ENCODE peak calls at places on chromosomes 13 and 19, in four cellular contexts. One of them, this sample, is unnamed. For H3K4me1 and H3K27me3, the result is how much of the 10 kb centered on the place peaks cover.

GRCh38 chr19:13339869-13340268 is 166.4 kb downstream of the CACNA1A start:
- DNase-seq in IMR-90: no peak
- DNase-seq in left ventricle myocardium inferior: no peak
- DNase-seq in fibroblast of lung: no peak
- DNase-seq in this sample: no peak

GRCh38 chr13:24921881-24922280 is 157.9 kb downstream of the RNF17 start:
- DNase-seq in fibroblast of lung: no peak
- DNase-seq in left ventricle myocardium inferior: no peak
- DNase-seq in IMR-90: no peak
- DNase-seq in this sample: no peak

GRCh38 chr19:2334986-2335846 is 6.7 kb downstream of the SPPL2B start:
- DNase-seq in fibroblast of lung: no peak
- DNase-seq in IMR-90: no peak
- DNase-seq in left ventricle myocardium inferior: no peak
- DNase-seq in this sample: peak

GRCh38 chr19:51887522-51888498 is at the start of gene ZNF577:
- DNase-seq in fibroblast of lung: peak
- DNase-seq in left ventricle myocardium inferior: peak
- DNase-seq in IMR-90: peak
- DNase-seq in this sample: no peak

GRCh38 chr13:108508263-108508662 is 121.1 kb upstream of the MYO16 start:
- DNase-seq in IMR-90: peak
- DNase-seq in left ventricle myocardium inferior: no peak
- DNase-seq in fibroblast of lung: peak
- DNase-seq in this sample: no peak

GRCh38 chr19:48598996-48599626 is 7.4 kb upstream of the SPACA4 start:
- DNase-seq in IMR-90: no peak
- DNase-seq in left ventricle myocardium inferior: no peak
- DNase-seq in fibroblast of lung: no peak
- DNase-seq in this sample: no peak

GRCh38 chr13:31122143-31122542 is 39.6 kb downstream of the HSPH1 start:
- DNase-seq in IMR-90: no peak
- DNase-seq in left ventricle myocardium inferior: no peak
- DNase-seq in fibroblast of lung: no peak
- DNase-seq in this sample: no peak

GRCh38 chr13:27261376-27261775 is 9.3 kb upstream of the RASL11A start:
- DNase-seq in IMR-90: no peak
- DNase-seq in left ventricle myocardium inferior: no peak
- DNase-seq in fibroblast of lung: no peak
- DNase-seq in this sample: no peak

GRCh38 chr13:114109646-114110045 is 22.8 kb downstream of the RASA3 start:
- DNase-seq in left ventricle myocardium inferior: no peak
- DNase-seq in IMR-90: no peak
- DNase-seq in fibroblast of lung: no peak
- DNase-seq in this sample: no peak

GRCh38 chr19:18191640-18192062 is 1.4 kb upstream of the MPV17L2 start:
- DNase-seq in fibroblast of lung: no peak
- DNase-seq in IMR-90: no peak
- DNase-seq in left ventricle myocardium inferior: no peak
- DNase-seq in this sample: peak

GRCh38 chr19:55536951-55537740 is at the start of gene SBK2:
- DNase-seq in left ventricle myocardium inferior: no peak
- DNase-seq in IMR-90: no peak
- DNase-seq in fibroblast of lung: no peak
- DNase-seq in this sample: no peak

GRCh38 chr13:40024578-40024952 is 369.1 kb downstream of the COG6 start:
- DNase-seq in left ventricle myocardium inferior: no peak
- DNase-seq in IMR-90: no peak
- DNase-seq in fibroblast of lung: no peak
- DNase-seq in this sample: no peak

GRCh38 chr13:45333251-45333972 is 7.6 kb downstream of the TPT1 start:
- DNase-seq in IMR-90: no peak
- DNase-seq in fibroblast of lung: no peak
- DNase-seq in left ventricle myocardium inferior: no peak
- DNase-seq in this sample: no peak

GRCh38 chr13:47908200-47908902 is 92.7 kb downstream of the SUCLA2 start:
- DNase-seq in fibroblast of lung: peak
- DNase-seq in IMR-90: peak
- DNase-seq in left ventricle myocardium inferior: no peak
- DNase-seq in this sample: no peak

GRCh38 chr19:16457195-16457953 is 14.4 kb downstream of the EPS15L1 start:
- DNase-seq in fibroblast of lung: peak
- DNase-seq in IMR-90: peak
- DNase-seq in left ventricle myocardium inferior: peak
- DNase-seq in this sample: no peak

GRCh38 chr19:35899547-35900214 is 659 bp downstream of the NFKBID start:
- DNase-seq in fibroblast of lung: peak
- DNase-seq in left ventricle myocardium inferior: peak
- DNase-seq in IMR-90: peak
- DNase-seq in this sample: peak

GRCh38 chr19:50854636-50855410 is at the start of gene KLK3:
- DNase-seq in left ventricle myocardium inferior: no peak
- DNase-seq in IMR-90: no peak
- DNase-seq in fibroblast of lung: no peak
- DNase-seq in this sample: no peak

GRCh38 chr13:19601749-19602725 is 31.4 kb upstream of the MPHOSPH8 start:
- DNase-seq in fibroblast of lung: peak
- DNase-seq in IMR-90: peak
- DNase-seq in left ventricle myocardium inferior: peak
- DNase-seq in this sample: peak

GRCh38 chr13:47337781-47338507 is 441.1 kb upstream of the HTR2A start:
- DNase-seq in IMR-90: peak
- DNase-seq in fibroblast of lung: peak
- DNase-seq in left ventricle myocardium inferior: no peak
- DNase-seq in this sample: no peak

GRCh38 chr13:113116206-113116800 is 6.3 kb upstream of the F10 start:
- DNase-seq in fibroblast of lung: no peak
- DNase-seq in IMR-90: no peak
- DNase-seq in left ventricle myocardium inferior: no peak
- DNase-seq in this sample: no peak

GRCh38 chr19:1123381-1123780 is 19.6 kb downstream of the GPX4 start:
- DNase-seq in IMR-90: no peak
- DNase-seq in left ventricle myocardium inferior: no peak
- DNase-seq in fibroblast of lung: no peak
- DNase-seq in this sample: no peak

GRCh38 chr13:31172535-31172934 is 10.8 kb upstream of the HSPH1 start:
- DNase-seq in fibroblast of lung: peak
- DNase-seq in left ventricle myocardium inferior: no peak
- DNase-seq in IMR-90: peak
- DNase-seq in this sample: peak

GRCh38 chr19:50875795-50876422 is 2.7 kb downstream of the KLK2 start:
- DNase-seq in fibroblast of lung: no peak
- DNase-seq in IMR-90: no peak
- DNase-seq in left ventricle myocardium inferior: no peak
- DNase-seq in this sample: no peak

GRCh38 chr19:532578-533484 is 1.3 kb downstream of the CDC34 start:
- DNase-seq in fibroblast of lung: peak
- DNase-seq in left ventricle myocardium inferior: peak
- DNase-seq in IMR-90: peak
- DNase-seq in this sample: peak

GRCh38 chr19:15194938-15195337 is 5.9 kb downstream of the NOTCH3 start:
- DNase-seq in fibroblast of lung: peak
- DNase-seq in IMR-90: peak
- DNase-seq in left ventricle myocardium inferior: no peak
- DNase-seq in this sample: no peak

GRCh38 chr19:1118999-1119398 is 15.2 kb downstream of the GPX4 start:
- DNase-seq in left ventricle myocardium inferior: no peak
- DNase-seq in IMR-90: no peak
- DNase-seq in fibroblast of lung: no peak
- DNase-seq in this sample: no peak

GRCh38 chr19:28823338-28823961 is 389.5 kb downstream of the UQCRFS1 start:
- DNase-seq in IMR-90: no peak
- DNase-seq in fibroblast of lung: no peak
- DNase-seq in left ventricle myocardium inferior: no peak
- DNase-seq in this sample: no peak

GRCh38 chr13:42173789-42174343 is 98.1 kb upstream of the AKAP11 start:
- DNase-seq in fibroblast of lung: no peak
- DNase-seq in IMR-90: peak
- DNase-seq in left ventricle myocardium inferior: no peak
- DNase-seq in this sample: no peak

GRCh38 chr19:17678836-17679235 is 9.3 kb downstream of the UNC13A start:
- DNase-seq in left ventricle myocardium inferior: no peak
- DNase-seq in IMR-90: no peak
- DNase-seq in fibroblast of lung: no peak
- DNase-seq in this sample: no peak

GRCh38 chr13:28077231-28077630 is 23.1 kb downstream of the FLT3 start:
- DNase-seq in fibroblast of lung: no peak
- DNase-seq in left ventricle myocardium inferior: no peak
- DNase-seq in IMR-90: no peak
- DNase-seq in this sample: no peak

GRCh38 chr13:106376411-106377112 is 158.9 kb downstream of the EFNB2 start:
- DNase-seq in IMR-90: peak
- DNase-seq in left ventricle myocardium inferior: no peak
- DNase-seq in fibroblast of lung: peak
- DNase-seq in this sample: no peak

GRCh38 chr13:100529666-100530065 is 58.9 kb downstream of the GGACT start:
- DNase-seq in fibroblast of lung: no peak
- DNase-seq in IMR-90: no peak
- DNase-seq in left ventricle myocardium inferior: no peak
- DNase-seq in this sample: no peak

GRCh38 chr13:43528992-43529391 is 257.8 kb downstream of the ENOX1 start:
- DNase-seq in IMR-90: no peak
- DNase-seq in left ventricle myocardium inferior: no peak
- DNase-seq in fibroblast of lung: no peak
- DNase-seq in this sample: no peak

GRCh38 chr13:111861766-111862366 is 205.1 kb upstream of the SOX1 start:
- DNase-seq in fibroblast of lung: no peak
- DNase-seq in IMR-90: no peak
- DNase-seq in left ventricle myocardium inferior: no peak
- DNase-seq in this sample: no peak

GRCh38 chr13:88701551-88701950 is 1030.4 kb downstream of the SLITRK5 start:
- DNase-seq in IMR-90: no peak
- DNase-seq in left ventricle myocardium inferior: no peak
- DNase-seq in fibroblast of lung: no peak
- DNase-seq in this sample: no peak

GRCh38 chr19:57850553-57851017 is 926 bp downstream of the ZNF587 start:
- DNase-seq in IMR-90: peak
- DNase-seq in left ventricle myocardium inferior: no peak
- DNase-seq in fibroblast of lung: peak
- DNase-seq in this sample: peak

GRCh38 chr13:50387124-50387581 is 371.9 kb downstream of the KCNRG start:
- DNase-seq in fibroblast of lung: peak
- DNase-seq in left ventricle myocardium inferior: peak
- DNase-seq in IMR-90: peak
- DNase-seq in this sample: peak

DNA sequence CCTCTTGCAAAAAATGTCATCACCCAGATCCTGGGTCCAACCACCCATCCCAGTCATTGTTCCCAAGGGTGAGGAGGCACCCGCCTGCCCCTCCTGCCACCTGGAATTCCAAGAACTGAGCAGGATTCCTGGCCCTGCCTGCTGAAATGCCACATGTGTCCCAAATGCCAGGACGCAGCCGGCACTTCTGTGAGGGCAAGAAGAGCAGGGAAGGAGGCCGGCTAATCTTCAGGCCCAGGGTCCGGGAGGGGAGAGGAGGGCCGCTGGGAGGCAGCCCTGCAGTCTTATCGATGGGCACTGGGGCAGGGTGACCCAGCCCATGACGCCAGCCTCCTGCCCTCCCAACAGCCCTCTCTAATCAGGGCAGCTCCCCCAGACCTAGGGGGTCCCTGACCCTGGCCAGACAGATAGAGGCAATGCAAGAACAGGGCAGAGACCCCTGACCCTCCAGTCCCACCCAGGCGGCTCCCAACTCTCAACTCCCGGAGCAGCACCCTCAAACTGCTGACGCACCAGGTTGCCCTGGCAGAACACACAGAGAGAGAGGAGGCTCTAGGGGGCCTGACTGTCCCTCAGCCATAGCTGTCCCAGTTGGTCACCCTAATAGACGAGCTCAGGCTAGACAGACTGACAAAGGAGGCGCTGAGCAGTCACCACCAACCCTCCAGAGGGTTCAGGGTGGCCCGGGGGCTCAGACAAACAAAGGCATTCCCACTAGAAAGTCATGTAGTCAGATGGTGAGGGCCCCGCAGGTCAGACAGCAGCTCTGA is 1.5 kb downstream of the MFSD12 start:
- DNase-seq in IMR-90: no peak
- DNase-seq in left ventricle myocardium inferior: no peak
- DNase-seq in fibroblast of lung: no peak
- DNase-seq in this sample: peak
- H3K4me3 ChIP-seq in IMR-90: peak
- H3K4me3 ChIP-seq in left ventricle myocardium inferior: peak
- H3K4me3 ChIP-seq in fibroblast of lung: peak
- H3K4me3 ChIP-seq in this sample: peak

DNA sequence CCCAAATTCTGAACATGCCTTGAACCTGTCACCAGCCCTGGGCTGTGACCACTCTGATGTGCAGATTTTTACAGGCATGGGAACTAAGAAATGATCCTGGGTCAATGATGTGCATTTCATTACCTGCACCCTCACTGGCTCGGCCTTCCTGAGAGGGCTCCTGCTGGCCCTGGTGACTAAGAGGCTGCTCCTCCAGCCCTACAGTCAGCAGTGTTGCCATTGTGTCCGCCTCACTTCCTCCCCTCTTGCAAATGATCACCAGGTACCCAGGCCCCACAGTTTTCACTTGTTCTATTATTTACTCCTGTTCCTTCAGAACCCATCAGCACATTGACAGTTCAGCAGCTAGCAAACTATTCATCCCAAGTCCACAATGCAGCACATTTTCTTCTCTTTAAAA is 29.4 kb downstream of the STARD13 start:
- DNase-seq in left ventricle myocardium inferior: no peak
- DNase-seq in fibroblast of lung: no peak
- DNase-seq in IMR-90: no peak
- DNase-seq in this sample: no peak
- H3K4me1 ChIP-seq in left ventricle myocardium inferior: half or more
- H3K4me1 ChIP-seq in fibroblast of lung: under half
- H3K4me1 ChIP-seq in IMR-90: under half
- H3K4me1 ChIP-seq in this sample: under half

DNA sequence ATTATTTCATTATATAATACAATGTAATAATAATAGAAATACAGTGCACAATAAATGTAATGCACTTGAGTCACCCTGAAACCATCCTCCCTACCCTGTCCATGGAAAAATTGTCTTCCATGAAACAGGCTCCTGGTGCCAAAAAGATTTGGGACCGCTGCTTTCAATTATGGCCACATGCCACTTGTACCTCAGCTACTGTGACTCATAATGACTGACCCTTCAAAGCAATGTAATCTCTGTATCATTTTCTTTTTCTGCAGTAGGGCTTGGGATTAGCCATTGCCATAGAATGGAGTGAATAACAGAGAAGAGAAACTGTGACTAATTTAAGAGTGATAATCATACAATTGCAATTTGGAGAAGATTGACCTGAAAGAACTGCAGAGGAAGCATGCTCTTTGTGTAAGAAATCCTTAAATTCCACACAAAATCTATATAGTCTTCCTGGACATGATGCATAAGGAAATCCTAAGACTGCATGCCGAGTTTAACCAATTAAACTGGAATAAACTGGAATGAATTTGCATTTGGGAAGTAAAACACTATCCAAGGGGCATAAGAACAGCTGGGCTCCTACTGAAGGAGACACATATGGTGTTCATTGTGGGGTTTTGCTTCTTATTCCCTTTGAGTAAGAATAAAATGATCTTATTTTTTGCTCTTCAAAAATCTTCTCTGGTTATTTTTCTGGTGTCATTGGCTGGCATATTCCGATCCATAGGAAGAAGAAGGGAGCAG is 59.5 kb upstream of the SLC7A1 start:
- DNase-seq in fibroblast of lung: peak
- DNase-seq in left ventricle myocardium inferior: no peak
- DNase-seq in IMR-90: peak
- DNase-seq in this sample: no peak
- H3K27me3 ChIP-seq in fibroblast of lung: under half
- H3K27me3 ChIP-seq in left ventricle myocardium inferior: under half
- H3K27me3 ChIP-seq in IMR-90: under half
- H3K27me3 ChIP-seq in this sample: under half

GRCh38 chr19:54407780-54408179 is 7.5 kb upstream of the TTYH1 start:
- DNase-seq in left ventricle myocardium inferior: no peak
- DNase-seq in fibroblast of lung: no peak
- DNase-seq in IMR-90: no peak
- DNase-seq in this sample: no peak
- H3K4me3 ChIP-seq in left ventricle myocardium inferior: no peak
- H3K4me3 ChIP-seq in fibroblast of lung: no peak
- H3K4me3 ChIP-seq in IMR-90: no peak
- H3K4me3 ChIP-seq in this sample: no peak

This sample was measured in HAP-1.